ENCODE peak calls at places on chromosomes 1 and 21, in nine cellular contexts. N is cardiac fibroblast, A is brain microvascular endothelial cell, K is astrocyte, J is HFF-Myc, W is Caco-2, T is foreskin fibroblast, B is neural progenitor cell, X is psoas muscle. Q is an unnamed sample.

GRCh38 chr1:36824390-36824861 is 209.9 kb downstream of the GRIK3 start:
- DNase-seq in N (peak), A (no peak), K (no peak), J (no peak), W (no peak), T (no peak), B (peak), X (no peak), Q (no peak)

GRCh38 chr1:115710859-115711624 is 57.5 kb downstream of the CASQ2 start:
- DNase-seq in N (no peak), A (no peak), K (no peak), J (no peak), W (peak), T (no peak), B (no peak), X (no peak), Q (no peak)

GRCh38 chr1:42966688-42967609 is 8.3 kb upstream of the SLC2A1 start:
- DNase-seq in N (peak), A (peak), K (peak), J (peak), W (no peak), T (peak), B (no peak), X (no peak), Q (peak)

GRCh38 chr1:66270122-66270812 is 263.7 kb upstream of the SGIP1 start:
- DNase-seq in N (peak), A (no peak), K (peak), J (no peak), W (no peak), T (peak), B (no peak), X (no peak), Q (peak)

GRCh38 chr1:183209533-183210158 is 23.6 kb downstream of the LAMC2 start:
- DNase-seq in N (peak), A (peak), K (peak), J (peak), W (no peak), T (peak), B (no peak), X (no peak), Q (peak)

GRCh38 chr1:55867444-55867843 is 652.3 kb upstream of the USP24 start:
- DNase-seq in N (no peak), A (no peak), K (no peak), J (no peak), W (no peak), T (peak), B (no peak), X (no peak), Q (no peak)

GRCh38 chr1:236888126-236888525 is 93.0 kb downstream of the MTR start:
- DNase-seq in N (no peak), A (no peak), K (no peak), J (no peak), W (no peak), T (no peak), B (no peak), X (no peak), Q (no peak)

GRCh38 chr1:155196103-155196892 is 11.4 kb downstream of the THBS3 start:
- DNase-seq in N (no peak), A (no peak), K (no peak), J (no peak), W (no peak), T (no peak), B (peak), X (peak), Q (no peak)

GRCh38 chr1:35935436-35935835 is 4.5 kb downstream of the AGO3 start:
- DNase-seq in N (peak), A (no peak), K (peak), J (no peak), W (no peak), T (peak), B (no peak), X (no peak), Q (no peak)

GRCh38 chr1:9946315-9946714 is 3.0 kb downstream of the NMNAT1 start:
- DNase-seq in N (no peak), A (no peak), K (no peak), J (no peak), W (no peak), T (no peak), B (no peak), X (no peak), Q (no peak)

GRCh38 chr1:111507411-111508201 is 4.2 kb upstream of the ADORA3 start:
- DNase-seq in N (peak), A (peak), K (peak), J (peak), W (peak), T (peak), B (peak), X (peak), Q (peak)

GRCh38 chr1:9253706-9254105 is 19.1 kb downstream of the H6PD start:
- DNase-seq in N (peak), A (peak), K (no peak), J (no peak), W (peak), T (no peak), B (peak), X (no peak), Q (no peak)

GRCh38 chr1:207619833-207620572 is 24.9 kb upstream of the CR1L start:
- DNase-seq in N (peak), A (peak), K (peak), J (peak), W (peak), T (peak), B (peak), X (no peak), Q (peak)

GRCh38 chr1:155471026-155471425 is 91.6 kb downstream of the ASH1L start:
- DNase-seq in N (no peak), A (no peak), K (no peak), J (no peak), W (no peak), T (no peak), B (no peak), X (no peak), Q (no peak)

GRCh38 chr1:101738475-101738874 is 258.3 kb downstream of the OLFM3 start:
- DNase-seq in N (peak), A (no peak), K (peak), J (no peak), W (no peak), T (peak), B (no peak), X (no peak), Q (peak)

GRCh38 chr21:45415188-45415942 is 10.4 kb downstream of the COL18A1 start:
- DNase-seq in N (no peak), A (no peak), K (no peak), J (no peak), W (no peak), T (no peak), B (no peak), X (peak), Q (no peak)

GRCh38 chr1:183460596-183460995 is 11.7 kb upstream of the SMG7 start:
- DNase-seq in N (no peak), A (no peak), K (no peak), J (no peak), W (no peak), T (no peak), B (no peak), X (no peak), Q (no peak)

GRCh38 chr1:153565529-153566374 is at the start of gene S100A2:
- DNase-seq in N (peak), A (peak), K (peak), J (peak), W (no peak), T (peak), B (no peak), X (peak), Q (peak)

GRCh38 chr1:33295450-33296081 is 25.3 kb downstream of the A3GALT2 start:
- DNase-seq in N (peak), A (peak), K (peak), J (peak), W (peak), T (peak), B (peak), X (peak), Q (peak)

GRCh38 chr1:247373721-247374141 is 42.1 kb upstream of the ZNF496 start:
- DNase-seq in N (peak), A (peak), K (no peak), J (no peak), W (peak), T (peak), B (peak), X (peak), Q (no peak)

GRCh38 chr1:244388961-244389360 is 62.7 kb downstream of the ADSS2 start:
- DNase-seq in N (no peak), A (no peak), K (peak), J (no peak), W (no peak), T (no peak), B (no peak), X (no peak), Q (peak)

DNA sequence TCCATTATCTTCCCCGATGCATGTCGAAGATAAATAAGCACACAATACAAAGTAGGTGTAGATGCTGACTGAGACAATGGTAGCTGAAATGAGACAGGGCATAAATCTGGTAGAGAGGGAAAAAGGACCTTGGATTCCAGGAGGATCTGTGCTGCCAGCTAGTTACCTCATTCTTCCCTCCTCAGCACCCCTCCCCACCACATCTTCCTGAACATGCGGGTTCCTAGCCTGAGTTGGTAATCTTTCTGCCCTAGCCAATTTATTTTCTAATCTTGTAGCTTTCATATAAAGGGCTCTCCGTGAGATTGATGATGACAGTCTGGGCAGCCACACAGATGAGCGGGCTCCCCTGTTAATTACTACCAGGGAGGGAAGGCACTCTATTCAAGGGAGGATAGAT is 20.2 kb downstream of the ARHGEF11 start:
- DNase-seq in N (no peak), A (no peak), K (no peak), J (no peak), W (no peak), T (no peak), B (no peak), X (no peak), Q (no peak)
- H3K4me3 ChIP-seq in N (no peak), A (no peak), K (no peak), J (no peak), W (no peak), T (no peak), B (no peak), X (no peak), Q (no peak)

GRCh38 chr1:234118911-234119310 is 214.4 kb downstream of the SLC35F3 start:
- DNase-seq in N (no peak), A (no peak), K (no peak), J (no peak), W (no peak), T (no peak), B (no peak), X (no peak), Q (no peak)

GRCh38 chr1:234111458-234112142 is 207.1 kb downstream of the SLC35F3 start:
- DNase-seq in N (peak), A (peak), K (peak), J (no peak), W (peak), T (peak), B (peak), X (no peak), Q (peak)

GRCh38 chr1:234120327-234120944 is 216.0 kb downstream of the SLC35F3 start:
- DNase-seq in N (no peak), A (no peak), K (no peak), J (no peak), W (no peak), T (no peak), B (no peak), X (no peak), Q (no peak)

GRCh38 chr1:234109840-234110239 is 205.4 kb downstream of the SLC35F3 start:
- DNase-seq in N (no peak), A (no peak), K (no peak), J (no peak), W (no peak), T (no peak), B (no peak), X (no peak), Q (no peak)

DNA sequence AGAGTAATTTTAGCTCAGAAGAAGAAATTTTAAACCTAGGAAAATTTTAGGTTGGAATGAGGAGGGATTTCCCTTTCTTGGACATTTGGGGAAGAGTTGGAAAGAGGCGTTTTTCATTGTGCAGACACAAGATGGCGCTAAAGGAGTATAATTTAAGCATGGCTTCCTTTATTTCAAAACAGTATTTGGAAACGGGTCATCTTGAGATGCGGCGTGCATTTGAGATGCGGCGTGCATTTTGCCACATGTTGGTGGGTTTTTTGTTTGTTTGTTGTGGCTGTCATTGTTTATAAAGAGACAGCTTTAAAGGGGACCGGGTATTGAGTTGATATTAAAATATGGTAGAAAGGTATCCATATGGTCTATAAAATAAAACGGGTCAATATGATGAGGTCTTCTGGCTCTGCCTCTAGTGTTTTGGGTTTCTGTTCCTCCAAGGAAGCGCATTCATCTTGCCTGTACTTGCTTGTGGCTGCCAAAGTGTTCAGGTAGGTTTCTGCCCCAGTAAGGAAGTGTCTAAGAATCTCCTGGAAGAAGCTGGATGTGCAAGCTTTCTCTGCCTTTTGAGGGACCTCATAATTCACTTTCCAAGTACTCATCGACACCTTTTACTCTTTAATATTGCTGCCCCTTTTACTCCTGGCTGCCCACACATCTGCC is 210.3 kb downstream of the SLC35F3 start:
- DNase-seq in N (peak), A (peak), K (peak), J (peak), W (peak), T (peak), B (peak), X (no peak), Q (peak)
- TF ChIP-seq CTCF in N (peak), A (peak), K (peak), J (peak), W (peak), T (peak), B (peak), X (peak), Q (peak)

GRCh38 chr21:34745557-34746255 is 76.9 kb downstream of the CLIC6 start:
- DNase-seq in N (peak), A (peak), K (peak), J (peak), W (peak), T (peak), B (peak), X (peak), Q (peak)
- H3K4me3 ChIP-seq in N (peak), A (peak), K (no peak), J (no peak), W (no peak), T (peak), B (no peak), X (no peak), Q (peak)

DNA sequence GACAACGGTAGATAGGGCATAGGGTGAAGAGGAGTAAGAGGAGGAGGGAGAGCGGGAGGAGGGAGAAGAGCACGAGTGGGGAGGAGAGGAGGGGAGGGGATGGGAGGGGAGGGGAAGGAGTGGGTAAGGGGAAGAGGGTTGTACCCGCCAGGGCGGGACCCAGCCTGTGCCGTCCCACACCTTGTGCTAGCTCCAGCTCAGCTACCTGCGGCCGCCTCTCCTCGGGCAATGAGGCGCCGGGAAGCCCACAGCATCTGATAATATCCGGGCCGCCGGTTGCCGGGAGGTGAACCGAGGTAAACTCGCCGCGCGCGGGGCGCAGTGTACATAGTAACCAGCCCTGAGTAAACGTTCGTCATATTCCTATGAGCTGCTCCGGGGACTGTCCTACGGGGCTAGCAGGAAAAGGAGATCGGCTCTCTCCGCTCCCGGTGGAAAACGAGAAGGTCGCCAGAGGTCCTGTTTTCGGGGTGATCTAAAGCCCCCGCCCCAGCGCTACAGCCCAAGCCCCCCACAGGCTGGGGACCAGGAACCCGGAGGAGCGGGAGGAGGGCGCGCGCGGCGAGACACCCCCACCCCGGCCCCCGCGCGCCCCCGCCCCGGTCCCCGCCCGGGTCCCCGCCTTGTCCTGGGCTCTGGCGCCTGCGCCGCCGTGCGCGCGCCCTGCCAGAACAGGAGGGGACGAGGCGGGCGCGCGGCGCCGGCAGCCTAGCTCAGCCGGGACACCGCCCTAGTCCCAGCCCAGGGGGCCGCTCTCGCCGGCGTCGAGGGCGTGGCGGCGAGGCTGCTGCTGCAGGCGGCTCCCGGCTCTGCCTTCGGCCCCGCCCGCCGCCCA is at the start of gene RCAN3:
- DNase-seq in N (peak), A (peak), K (peak), J (peak), W (peak), T (peak), B (peak), X (peak), Q (peak)
- TF ChIP-seq CTCF in N (no peak), A (no peak), K (no peak), J (no peak), W (no peak), T (no peak), B (no peak), X (no peak), Q (no peak)